ENCODE peak calls at places on chromosomes 3 and 15, in eight cellular contexts. C is GM13976; W is NCI-H2029; P is stimulated activated CD4-positive, alpha-beta T cell treated with anti-CD3 and anti-CD28 coated beads, Interleukin-4, amount 100 ng/mL, for 24 hours; Q is stomach; R is HFF-Myc; F is iris pigment epithelial cell; N is H9. S is an unnamed sample.

GRCh38 chr3:33061782-33062181 is 35.2 kb downstream of the GLB1 start:
- DNase-seq in C (no peak), W (no peak), P (peak), Q (no peak), R (peak), F (peak), N (no peak), S (peak)

GRCh38 chr15:82105458-82106205 is 59.8 kb upstream of the MEX3B start:
- DNase-seq in C (no peak), W (peak), P (no peak), Q (no peak), R (no peak), F (peak), N (peak), S (no peak)

GRCh38 chr3:115428825-115429224 is 194.5 kb upstream of the GAP43 start:
- DNase-seq in C (no peak), W (no peak), P (no peak), Q (no peak), R (no peak), F (peak), N (no peak), S (no peak)

GRCh38 chr15:40097096-40097967 is 11.3 kb downstream of the BMF start:
- DNase-seq in C (no peak), W (no peak), P (no peak), Q (no peak), R (no peak), F (no peak), N (no peak), S (no peak)

GRCh38 chr3:49899815-49900214 is 3.9 kb downstream of the MST1R start:
- DNase-seq in C (no peak), W (no peak), P (no peak), Q (no peak), R (no peak), F (no peak), N (peak), S (no peak)

GRCh38 chr3:111762535-111762934 is 96.5 kb upstream of the PHLDB2 start:
- DNase-seq in C (no peak), W (no peak), P (no peak), Q (no peak), R (no peak), F (peak), N (no peak), S (no peak)

GRCh38 chr3:30576946-30577345 is 29.5 kb upstream of the TGFBR2 start:
- DNase-seq in C (no peak), W (no peak), P (no peak), Q (no peak), R (no peak), F (peak), N (no peak), S (no peak)

GRCh38 chr3:111989061-111989678 is 9.6 kb upstream of the TAGLN3 start:
- DNase-seq in C (peak), W (peak), P (no peak), Q (no peak), R (peak), F (peak), N (no peak), S (peak)

GRCh38 chr15:69394556-69395282 is 19.4 kb upstream of the KIF23 start:
- DNase-seq in C (peak), W (no peak), P (peak), Q (peak), R (peak), F (peak), N (peak), S (peak)

GRCh38 chr3:64223809-64224570 is 1.3 kb downstream of the PRICKLE2 start:
- DNase-seq in C (no peak), W (no peak), P (no peak), Q (no peak), R (no peak), F (no peak), N (no peak), S (no peak)

GRCh38 chr15:70792171-70792573 is 28.8 kb upstream of the UACA start:
- DNase-seq in C (no peak), W (no peak), P (no peak), Q (no peak), R (no peak), F (peak), N (no peak), S (no peak)

GRCh38 chr3:160837394-160837975 is 81.5 kb downstream of the PPM1L start:
- DNase-seq in C (no peak), W (no peak), P (no peak), Q (no peak), R (no peak), F (no peak), N (no peak), S (no peak)

GRCh38 chr15:74461847-74462511 is 1.0 kb upstream of the UBL7 start:
- DNase-seq in C (no peak), W (no peak), P (no peak), Q (no peak), R (no peak), F (no peak), N (no peak), S (no peak)